ENCODE peak calls at places on chromosome 5, in ten cellular contexts. N, W, B, O, G, P, A, R, H and M are unnamed samples.

GRCh38 chr5:83553000-83553486 is 81.5 kb downstream of the VCAN start:
- DNase-seq in W (peak), G (no peak), N (peak), A (peak), O (peak), H (peak), B (no peak), P (no peak), R (no peak), M (no peak)

GRCh38 chr5:141512390-141513020 is 23.6 kb downstream of the PCDHGC5 start:
- DNase-seq in R (peak), G (peak), A (peak), O (peak), N (peak), W (peak), B (peak), P (peak), H (peak), M (peak)

GRCh38 chr5:23234153-23234729 is 273.2 kb upstream of the PRDM9 start:
- DNase-seq in G (no peak), R (no peak), A (no peak), O (no peak), H (no peak), B (no peak), P (no peak), W (no peak), N (no peak), M (no peak)

GRCh38 chr5:16907270-16907669 is 28.8 kb downstream of the MYO10 start:
- DNase-seq in H (no peak), R (no peak), O (no peak), B (no peak), G (no peak), P (no peak), N (no peak), W (no peak), A (no peak), M (no peak)

GRCh38 chr5:136082390-136083193 is 50.1 kb upstream of the SMAD5 start:
- DNase-seq in G (peak), B (peak), W (no peak), N (peak), A (peak), O (peak), R (peak), P (peak), H (peak), M (peak)

GRCh38 chr5:111083323-111083722 is 8.8 kb upstream of the WDR36 start:
- DNase-seq in A (no peak), N (no peak), R (no peak), W (no peak), G (no peak), P (no peak), O (no peak), B (peak), H (no peak), M (no peak)

GRCh38 chr5:109959652-109960051 is 269.9 kb downstream of the MAN2A1 start:
- DNase-seq in A (no peak), R (no peak), B (no peak), O (no peak), G (no peak), P (peak), H (peak), N (no peak), W (no peak), M (no peak)

GRCh38 chr5:130166839-130167490 is 262.7 kb downstream of the CHSY3 start:
- DNase-seq in W (no peak), A (no peak), H (no peak), N (no peak), P (no peak), G (no peak), R (no peak), O (no peak), B (no peak), M (no peak)

GRCh38 chr5:119285070-119285916 is 70.5 kb upstream of the TNFAIP8 start:
- DNase-seq in H (no peak), N (no peak), P (no peak), R (no peak), O (no peak), B (no peak), W (no peak), G (no peak), A (no peak), M (no peak)

GRCh38 chr5:53362521-53362941 is 117.9 kb upstream of the FST start:
- DNase-seq in B (peak), H (peak), P (no peak), G (no peak), W (no peak), O (peak), N (no peak), R (no peak), A (no peak), M (no peak)

GRCh38 chr5:38403407-38403806 is 145.0 kb downstream of the EGFLAM start:
- DNase-seq in A (no peak), N (no peak), O (peak), R (no peak), H (no peak), G (no peak), B (peak), P (no peak), W (no peak), M (no peak)

GRCh38 chr5:92544042-92544441 is 1037.0 kb downstream of the NR2F1-AS1 start:
- DNase-seq in R (no peak), O (no peak), G (no peak), B (no peak), H (no peak), W (no peak), N (no peak), P (no peak), A (no peak), M (no peak)

GRCh38 chr5:1820381-1820780 is 19.2 kb downstream of the NDUFS6 start:
- DNase-seq in W (no peak), O (no peak), G (no peak), P (no peak), H (no peak), R (no peak), N (no peak), A (peak), B (no peak), M (no peak)

GRCh38 chr5:65101706-65102105 is 333.0 kb downstream of the CWC27 start:
- DNase-seq in H (no peak), B (no peak), O (peak), P (no peak), R (no peak), A (no peak), W (no peak), G (no peak), N (no peak), M (no peak)

GRCh38 chr5:65103674-65104035 is 334.9 kb downstream of the CWC27 start:
- DNase-seq in G (peak), A (no peak), W (no peak), P (no peak), H (no peak), R (no peak), B (no peak), O (no peak), N (peak), M (no peak)

GRCh38 chr5:65102501-65102825 is 333.7 kb downstream of the CWC27 start:
- DNase-seq in H (no peak), N (no peak), W (no peak), B (peak), R (no peak), P (no peak), A (no peak), O (no peak), G (no peak), M (no peak)

GRCh38 chr5:65104831-65105230 is 336.1 kb downstream of the CWC27 start:
- DNase-seq in G (no peak), B (no peak), W (no peak), A (no peak), N (no peak), P (no peak), O (no peak), H (no peak), R (no peak), M (no peak)

GRCh38 chr5:65102826-65103673 is 334.3 kb downstream of the CWC27 start:
- DNase-seq in P (peak), N (peak), H (peak), B (peak), G (peak), A (peak), O (peak), W (peak), R (peak), M (peak)
- TF ChIP-seq POLR2A in P (no peak), N (no peak), H (peak), B (peak), G (no peak), A (no peak), O (no peak), W (no peak), R (no peak), M (no peak)

GRCh38 chr5:163458778-163459405 is 1.0 kb downstream of the NUDCD2 start:
- DNase-seq in B (peak), N (no peak), H (no peak), A (no peak), P (no peak), R (peak), W (no peak), O (no peak), G (no peak), M (no peak)

GRCh38 chr5:163459888-163460561 is at the start of gene NUDCD2:
- DNase-seq in A (peak), G (peak), P (peak), H (peak), N (peak), R (peak), O (peak), W (peak), B (peak), M (peak)

GRCh38 chr5:163463063-163463435 is 2.6 kb downstream of the HMMR start:
- DNase-seq in O (no peak), R (no peak), W (no peak), A (no peak), N (no peak), H (no peak), P (no peak), G (no peak), B (no peak), M (no peak)

GRCh38 chr5:163459465-163459887 is 426 bp downstream of the NUDCD2 start:
- DNase-seq in G (no peak), B (no peak), H (no peak), W (no peak), O (peak), N (no peak), R (no peak), P (peak), A (no peak), M (no peak)

GRCh38 chr5:163460562-163461176 is at the start of gene HMMR:
- DNase-seq in P (peak), R (no peak), W (no peak), G (no peak), A (no peak), O (peak), B (no peak), N (no peak), H (peak), M (no peak)
- TF ChIP-seq POLR2A in P (peak), R (peak), W (no peak), G (no peak), A (no peak), O (no peak), B (no peak), N (no peak), H (peak), M (no peak)

DNA sequence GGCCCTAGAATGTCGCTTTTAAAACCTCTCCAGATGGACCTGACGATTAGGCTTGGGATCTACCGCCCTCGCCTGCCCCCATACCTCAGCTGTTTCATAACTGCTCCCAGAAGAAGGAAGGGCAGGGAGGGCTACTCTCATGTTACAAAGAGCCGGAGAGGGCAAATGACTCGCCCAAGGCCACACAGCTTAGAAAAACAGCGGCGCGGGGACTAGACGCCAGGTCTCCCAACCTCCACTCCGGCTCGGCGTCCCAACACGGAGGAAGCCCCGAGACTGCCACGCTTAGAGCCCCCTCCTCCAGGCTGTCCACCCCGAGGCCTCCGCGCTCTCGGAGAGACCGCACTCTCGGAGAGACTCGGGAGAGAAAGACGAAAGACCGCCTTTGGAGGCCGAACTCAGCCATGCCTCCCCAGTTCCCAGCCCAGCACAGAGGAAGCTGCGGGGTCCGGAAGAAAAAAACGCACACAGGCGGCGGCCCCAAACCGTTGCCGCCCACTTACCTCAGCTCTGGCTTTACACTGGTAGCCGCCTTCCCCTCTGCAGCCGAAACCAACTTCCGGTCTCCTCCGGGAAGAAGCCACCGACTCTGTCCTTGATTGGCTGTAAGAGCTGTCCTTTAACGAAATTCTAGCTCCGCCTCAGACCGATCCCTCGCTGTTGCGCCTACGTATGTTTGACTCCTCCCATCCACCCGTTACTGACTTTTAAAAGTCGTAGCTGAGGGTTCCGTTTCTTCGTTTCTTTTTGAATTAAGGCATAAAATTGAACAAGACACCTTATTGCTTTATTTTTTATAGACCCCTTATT is at the start of gene MED7:
- DNase-seq in P (peak), A (peak), R (peak), H (peak), G (peak), W (peak), N (peak), O (peak), B (peak), M (peak)
- TF ChIP-seq POLR2A in P (peak), A (peak), R (peak), H (peak), G (peak), W (peak), N (peak), O (peak), B (peak), M (peak)

GRCh38 chr5:150607105-150607504 is 33.4 kb upstream of the SYNPO start:
- DNase-seq in P (no peak), H (no peak), W (no peak), G (no peak), R (no peak), A (no peak), O (no peak), B (no peak), N (no peak), M (no peak)
- TF ChIP-seq POLR2A in P (no peak), H (no peak), W (no peak), G (no peak), R (no peak), A (no peak), O (no peak), B (no peak), N (no peak), M (no peak)